ENCODE peak calls at places on chromosomes 5 and 9, in six cellular contexts. T is gastrocnemius medialis; Q is ovary; D is neuronal stem cell; M is CD8-positive, alpha-beta T cell; X is CD8-positive, alpha-beta memory T cell. H is an unnamed sample.

GRCh38 chr9:112104901-112105300 is 70.2 kb downstream of the SUSD1 start:
- DNase-seq in X (no peak), T (no peak), M (no peak), Q (no peak), D (no peak), H (no peak)

GRCh38 chr5:108935602-108936001 is 187.9 kb downstream of the FER start:
- DNase-seq in D (no peak), M (no peak), Q (no peak), T (no peak), X (no peak), H (no peak)

GRCh38 chr9:38334234-38334633 is 58.3 kb upstream of the ALDH1B1 start:
- DNase-seq in T (no peak), M (no peak), Q (no peak), X (no peak), D (no peak), H (no peak)

GRCh38 chr5:25618821-25619220 is 974.0 kb upstream of the CDH10 start:
- DNase-seq in Q (no peak), M (no peak), D (no peak), X (no peak), T (no peak), H (no peak)

GRCh38 chr9:124342946-124343485 is 72.2 kb downstream of the PSMB7 start:
- DNase-seq in M (no peak), Q (peak; percentile 77), T (peak; percentile 74), X (no peak), D (peak; percentile 40), H (peak; percentile 86)

GRCh38 chr5:169183581-169183980 is 117.4 kb downstream of the SLIT3 start:
- DNase-seq in M (no peak), D (no peak), T (no peak), X (no peak), Q (no peak), H (no peak)

GRCh38 chr5:175535781-175536180 is 57.4 kb downstream of the SFXN1 start:
- DNase-seq in Q (no peak), X (no peak), T (no peak), M (no peak), D (no peak), H (no peak)

GRCh38 chr5:148085934-148086333 is 22.2 kb downstream of the SPINK5 start:
- DNase-seq in M (no peak), Q (no peak), X (no peak), T (no peak), D (no peak), H (no peak)

GRCh38 chr9:94144394-94144793 is 60.1 kb downstream of the PTPDC1 start:
- DNase-seq in X (no peak), D (no peak), M (no peak), Q (no peak), T (no peak), H (no peak)

GRCh38 chr5:132664696-132665209 is 6.8 kb downstream of the IL13 start:
- DNase-seq in M (no peak), T (no peak), X (no peak), Q (no peak), D (no peak), H (no peak)

GRCh38 chr5:54902817-54903473 is 82.4 kb downstream of the ESM1 start:
- DNase-seq in X (no peak), M (no peak), T (no peak), D (no peak), Q (no peak), H (peak; percentile 87)

GRCh38 chr5:139845846-139846681 is 50.5 kb downstream of the PSD2 start:
- DNase-seq in M (no peak), Q (peak; percentile 22), X (no peak), D (no peak), T (no peak), H (no peak)

GRCh38 chr5:102853680-102854079 is 98.6 kb downstream of the PAM start:
- DNase-seq in T (no peak), D (no peak), X (no peak), M (peak; percentile 23), Q (no peak), H (no peak)

GRCh38 chr9:14309403-14309802 is 4.5 kb downstream of the NFIB start:
- DNase-seq in Q (no peak), M (no peak), T (no peak), D (no peak), X (no peak), H (peak; percentile 45)
- H3K4me3 ChIP-seq in Q (no peak overlapping the region), M (no peak overlapping the region), T (peak overlapping the region; percentile 85), D (no peak overlapping the region), X (no peak overlapping the region), H (peak overlapping the region; percentile 18)

GRCh38 chr5:23014251-23014650 is 161.1 kb upstream of the CDH12 start:
- DNase-seq in X (no peak), Q (no peak), T (no peak), D (no peak), M (no peak), H (no peak)
- H3K4me3 ChIP-seq in X (no peak overlapping the region), Q (no peak overlapping the region), T (no peak overlapping the region), D (no peak overlapping the region), M (no peak overlapping the region), H (no peak overlapping the region)

GRCh38 chr5:76548525-76549229 is 74.5 kb downstream of the F2RL2 start:
- DNase-seq in Q (no peak), M (no peak), X (no peak), D (no peak), T (no peak), H (no peak)
- H3K4me3 ChIP-seq in Q (no peak overlapping the region), M (no peak overlapping the region), X (no peak overlapping the region), D (no peak overlapping the region), T (no peak overlapping the region), H (no peak overlapping the region)

DNA sequence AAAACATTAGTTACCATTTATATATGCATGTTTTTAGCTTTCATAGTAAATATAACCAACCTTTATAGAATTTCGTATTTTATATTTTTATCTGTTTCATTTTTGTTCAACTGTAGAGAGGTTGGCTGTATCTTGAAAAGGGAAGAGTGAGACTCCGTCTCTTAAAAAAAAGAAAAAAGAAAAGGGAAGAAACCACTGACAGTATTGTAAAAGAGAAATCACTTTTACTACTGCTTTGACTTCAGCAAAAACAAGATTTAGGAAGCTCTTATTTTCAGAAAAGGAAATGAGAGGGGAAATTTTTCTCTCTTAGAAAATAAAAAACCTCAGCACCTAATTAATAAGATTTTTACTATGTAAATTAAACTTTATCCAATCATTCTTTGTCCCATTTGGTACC is 14.4 kb downstream of the POLK start:
- DNase-seq in X (no peak), Q (no peak), D (no peak), T (no peak), M (no peak), H (no peak)
- H3K4me3 ChIP-seq in X (no peak overlapping the region), Q (no peak overlapping the region), D (no peak overlapping the region), T (no peak overlapping the region), M (no peak overlapping the region), H (no peak overlapping the region)

DNA sequence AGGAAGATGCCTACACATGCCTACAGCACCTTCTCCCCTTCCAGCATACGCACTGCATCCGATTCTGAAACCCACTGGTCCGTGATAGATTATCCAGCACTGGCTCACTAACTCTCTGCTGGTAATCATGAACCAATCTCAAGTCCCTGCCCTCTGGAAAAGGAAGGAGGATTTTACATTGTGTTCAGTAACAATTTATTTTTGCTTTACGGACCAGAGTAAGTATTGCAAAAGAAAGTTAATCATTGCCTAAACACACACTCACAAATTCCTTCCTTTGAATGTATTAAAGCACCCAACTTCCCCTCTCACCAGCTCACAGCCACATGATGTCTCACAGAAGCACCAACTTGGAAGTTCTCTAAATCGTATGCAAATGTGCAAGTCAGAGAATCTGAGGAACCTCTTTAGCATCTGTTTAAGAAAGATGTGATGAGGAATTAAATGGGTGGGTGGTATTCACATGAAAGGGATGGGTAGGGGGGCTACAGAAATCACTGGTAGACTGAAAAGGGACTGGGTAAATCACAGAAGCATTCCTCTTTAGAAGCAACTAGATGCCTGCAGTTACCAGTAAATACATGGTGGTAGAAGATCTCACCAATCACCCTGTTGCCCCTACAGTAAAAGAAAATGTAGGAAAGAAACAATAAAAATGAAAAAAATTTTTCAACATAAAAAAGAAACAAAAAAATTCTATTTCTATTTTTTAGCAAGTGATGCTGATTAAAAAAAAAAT is 8.4 kb downstream of the GNAQ start:
- DNase-seq in M (no peak), Q (no peak), T (no peak), X (no peak), D (no peak), H (peak; percentile 60)
- H3K4me3 ChIP-seq in M (no peak overlapping the region), Q (no peak overlapping the region), T (no peak overlapping the region), X (no peak overlapping the region), D (no peak overlapping the region), H (no peak overlapping the region)

DNA sequence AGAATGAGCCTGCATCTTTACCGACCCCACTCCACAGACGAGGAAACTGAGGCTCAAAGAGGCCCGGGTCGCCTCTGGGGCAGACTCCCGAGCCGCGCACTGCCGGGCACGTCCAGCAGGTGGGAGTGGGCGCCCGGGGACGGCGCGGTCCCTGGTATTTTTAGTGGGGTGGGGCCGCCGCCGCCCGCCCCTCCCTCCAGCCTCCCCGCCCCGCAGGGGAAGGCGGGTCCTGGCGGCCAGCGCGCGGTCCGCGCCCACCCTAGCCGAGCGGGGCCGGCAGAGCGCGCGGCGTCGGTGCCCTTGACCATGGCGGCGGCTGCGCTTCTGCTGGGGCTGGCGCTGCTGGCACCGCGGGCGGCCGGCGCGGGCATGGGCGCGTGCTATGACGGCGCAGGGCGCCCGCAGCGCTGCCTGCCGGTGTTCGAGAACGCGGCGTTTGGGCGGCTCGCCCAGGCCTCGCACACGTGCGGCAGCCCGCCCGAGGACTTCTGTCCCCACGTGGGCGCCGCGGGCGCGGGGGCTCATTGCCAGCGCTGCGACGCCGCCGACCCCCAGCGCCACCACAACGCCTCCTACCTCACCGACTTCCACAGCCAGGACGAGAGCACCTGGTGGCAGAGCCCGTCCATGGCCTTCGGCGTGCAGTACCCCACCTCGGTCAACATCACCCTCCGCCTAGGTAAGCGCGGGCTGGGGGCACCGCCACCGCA is at the start of gene LAMC3:
- DNase-seq in D (no peak), T (no peak), M (no peak), Q (no peak), X (no peak), H (no peak)
- H3K4me3 ChIP-seq in D (peak within 1 kb of the TSS; percentile 38), T (no peak within 1 kb of the TSS), M (no peak within 1 kb of the TSS), Q (no peak within 1 kb of the TSS), X (no peak within 1 kb of the TSS), H (peak within 1 kb of the TSS; percentile 7)

H was measured in skeletal muscle cell.